ENCODE peak calls at places on chromosomes 2 and 18, in seven cellular contexts. G is lung, S is tibial artery, N is PC-3, A is heart right ventricle, T is PC-9, F is GM06990. Z is an unnamed sample. For H3K36me3, the result is how much of the 10 kb centered on the place peaks cover.

GRCh38 chr2:202270487-202270886 is 4.9 kb downstream of the NOP58 start:
- DNase-seq in T (no peak), N (no peak), A (no peak), G (no peak), F (peak), S (no peak), Z (no peak)

GRCh38 chr2:173831312-173832229 is 133.6 kb downstream of the SP3 start:
- DNase-seq in F (no peak), T (no peak), A (peak), G (peak), S (peak), N (no peak), Z (peak)

GRCh38 chr18:10205136-10205535 is 249.3 kb upstream of the APCDD1 start:
- DNase-seq in F (no peak), A (peak), S (no peak), N (no peak), G (peak), T (no peak), Z (no peak)

GRCh38 chr18:23357992-23358594 is 95.0 kb upstream of the RIOK3 start:
- DNase-seq in G (peak), S (peak), F (no peak), N (no peak), A (peak), T (no peak), Z (peak)

GRCh38 chr2:112869258-112869842 is 32.8 kb upstream of the IL1B start:
- DNase-seq in G (peak), N (peak), F (no peak), A (peak), T (peak), S (peak), Z (peak)

GRCh38 chr2:112625474-112626114 is 20.1 kb upstream of the SLC20A1 start:
- DNase-seq in F (no peak), T (no peak), S (peak), G (no peak), N (no peak), A (no peak), Z (peak)

GRCh38 chr2:5231287-5231686 is 460.9 kb upstream of the SOX11 start:
- DNase-seq in T (no peak), S (no peak), F (no peak), G (no peak), N (no peak), A (no peak), Z (no peak)

GRCh38 chr18:13604751-13605150 is 121.6 kb downstream of the FAM210A start:
- DNase-seq in S (no peak), F (no peak), T (no peak), G (no peak), N (no peak), A (no peak), Z (no peak)

GRCh38 chr2:18046558-18046957 is 168.1 kb downstream of the KCNS3 start:
- DNase-seq in T (peak), N (peak), F (no peak), A (peak), G (no peak), S (no peak), Z (no peak)

GRCh38 chr2:183034806-183035205 is 3.5 kb downstream of the NCKAP1 start:
- DNase-seq in A (no peak), N (no peak), T (peak), G (no peak), S (no peak), F (no peak), Z (no peak)

DNA sequence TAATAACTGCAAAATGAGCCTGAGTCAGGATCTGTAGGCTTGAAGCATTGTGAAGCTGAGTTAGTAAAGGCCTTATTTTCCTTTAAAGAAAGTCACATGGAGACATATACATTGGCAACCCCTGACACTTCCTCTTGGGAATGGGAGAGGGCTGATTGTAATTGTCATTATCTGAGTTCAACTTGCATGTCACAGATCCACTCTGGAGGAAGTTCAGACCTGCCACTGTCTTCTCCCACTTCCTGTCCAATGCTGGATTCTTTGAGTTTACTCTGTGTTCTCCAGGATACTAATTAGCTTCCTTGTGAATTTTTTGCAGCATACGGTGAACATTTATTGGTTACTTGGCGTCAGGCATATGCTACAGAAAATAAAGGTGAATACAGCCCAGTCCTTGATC is 34.1 kb downstream of the SMARCAL1 start:
- DNase-seq in S (no peak), G (no peak), N (no peak), T (no peak), F (no peak), A (no peak), Z (no peak)
- H3K36me3 ChIP-seq in S (half or more), G (under half), N (under half), T (under half), F (under half), A (under half), Z (under half)

GRCh38 chr18:58867281-58867961 is 2.7 kb downstream of the ZNF532 start:
- DNase-seq in G (no peak), A (no peak), F (no peak), N (peak), S (peak), T (no peak), Z (no peak)
- H3K36me3 ChIP-seq in G (under half), A (under half), F (under half), N (under half), S (under half), T (under half), Z (under half)

GRCh38 chr2:203340791-203341487 is 12.7 kb downstream of the ABI2 start:
- DNase-seq in T (peak), S (no peak), F (no peak), G (no peak), N (peak), A (no peak), Z (peak)

GRCh38 chr2:203344667-203345066 is 16.5 kb downstream of the ABI2 start:
- DNase-seq in T (no peak), S (no peak), F (no peak), A (no peak), G (no peak), N (no peak), Z (no peak)

GRCh38 chr2:203347375-203347774 is 19.2 kb downstream of the ABI2 start:
- DNase-seq in F (no peak), G (no peak), N (no peak), S (no peak), A (no peak), T (no peak), Z (no peak)

GRCh38 chr2:203341741-203342310 is 13.6 kb downstream of the ABI2 start:
- DNase-seq in A (no peak), S (no peak), N (peak), F (no peak), T (no peak), G (no peak), Z (no peak)

DNA sequence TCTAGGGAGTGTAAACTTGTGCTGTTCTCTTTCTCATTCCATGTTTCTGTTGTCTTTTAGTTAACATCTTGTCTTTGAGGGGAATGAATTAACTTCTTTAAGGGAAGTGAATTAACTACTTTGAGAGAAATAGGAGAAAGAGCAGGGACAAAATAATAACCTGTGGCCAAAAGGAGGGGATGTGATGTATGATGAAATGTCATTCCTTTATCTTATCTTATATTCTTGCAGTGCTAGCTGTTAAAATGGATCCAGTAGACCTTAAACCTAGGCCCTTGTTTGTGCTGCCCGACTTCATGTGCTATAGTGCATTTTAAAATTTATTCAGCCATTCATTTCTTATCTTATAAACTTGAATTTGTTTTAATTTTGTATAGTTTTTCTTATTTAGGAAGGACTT is 18.4 kb downstream of the ABI2 start:
- DNase-seq in F (no peak), N (no peak), T (no peak), G (no peak), S (no peak), A (no peak), Z (no peak)
- H3K36me3 ChIP-seq in F (under half), N (under half), T (under half), G (under half), S (under half), A (under half), Z (under half)

GRCh38 chr2:165666605-165667004 is 127.4 kb downstream of the GALNT3 start:
- DNase-seq in T (no peak), S (no peak), G (no peak), N (no peak), F (no peak), A (no peak), Z (no peak)
- H3K36me3 ChIP-seq in T (under half), S (under half), G (under half), N (under half), F (under half), A (under half), Z (under half)

GRCh38 chr2:47485751-47486300 is 82.9 kb downstream of the MSH2 start:
- DNase-seq in N (no peak), A (no peak), S (no peak), G (no peak), T (no peak), F (no peak), Z (no peak)
- H3K36me3 ChIP-seq in N (under half), A (under half), S (under half), G (under half), T (under half), F (under half), Z (under half)

Z was measured in breast epithelium.